ENCODE peak calls at places on chromosome 11, in six cellular contexts. F is A549, G is endothelial cell of umbilical vein, U is GM12878, A is HepG2, E is K562. K is an unnamed sample.

GRCh38 chr11:64648551-64648950 is 57.5 kb downstream of the SLC22A12 start:
- DNase-seq in A (no peak), U (no peak), E (no peak), G (no peak), F (no peak), K (no peak)

GRCh38 chr11:87722756-87723599 is 452.3 kb downstream of the RAB38 start:
- DNase-seq in F (no peak), U (no peak), G (peak; percentile 14), A (peak; percentile 7), E (no peak), K (peak; percentile 60)

GRCh38 chr11:111393585-111393984 is 14.5 kb upstream of the POU2AF1 start:
- DNase-seq in F (no peak), U (no peak), A (peak; percentile 27), G (no peak), E (no peak), K (no peak)

GRCh38 chr11:65506770-65507485 is 8.1 kb downstream of the MALAT1 start:
- DNase-seq in E (no peak), F (no peak), G (peak; percentile 61), U (no peak), A (no peak), K (no peak)

GRCh38 chr11:69878144-69878883 is 59.1 kb upstream of the FGF3 start:
- DNase-seq in G (no peak), A (no peak), E (no peak), F (no peak), U (no peak), K (no peak)

GRCh38 chr11:90840071-90840470 is 617.2 kb upstream of the CHORDC1 start:
- DNase-seq in G (no peak), U (no peak), E (no peak), A (no peak), F (no peak), K (no peak)

GRCh38 chr11:64218628-64219353 is 7.2 kb downstream of the TRPT1 start:
- DNase-seq in F (no peak), A (no peak), G (no peak), U (no peak), E (no peak), K (no peak)

GRCh38 chr11:27282806-27283205 is 80.2 kb downstream of the CCDC34 start:
- DNase-seq in U (no peak), A (no peak), F (no peak), E (peak; percentile 17), G (peak; percentile 71), K (no peak)

GRCh38 chr11:32088117-32088941 is 2.5 kb upstream of the RCN1 start:
- DNase-seq in F (no peak), U (peak; percentile 66), E (peak; percentile 26), G (peak; percentile 89), A (no peak), K (peak; percentile 86)

GRCh38 chr11:22703040-22703439 is 36.6 kb downstream of the GAS2 start:
- DNase-seq in F (peak; percentile 3), E (no peak), A (peak; percentile 88), G (peak; percentile 93), U (peak; percentile 21), K (no peak)

GRCh38 chr11:7673724-7674434 is 579 bp upstream of the CYB5R2 start:
- DNase-seq in G (no peak), U (no peak), F (no peak), A (no peak), E (peak; percentile 62), K (no peak)

GRCh38 chr11:2562181-2562581 is 117.4 kb downstream of the KCNQ1 start:
- DNase-seq in A (peak; percentile 76), F (no peak), U (no peak), G (no peak), E (no peak), K (no peak)

GRCh38 chr11:17543574-17544180 is 539 bp downstream of the USH1C start:
- DNase-seq in U (no peak), F (no peak), E (no peak), A (no peak), G (no peak), K (no peak)

GRCh38 chr11:122732342-122733300 is 77.1 kb downstream of the UBASH3B start:
- DNase-seq in G (peak; percentile 47), E (no peak), U (no peak), F (no peak), A (peak; percentile 43), K (no peak)

GRCh38 chr11:76808158-76808557 is 25.0 kb downstream of the TSKU start:
- DNase-seq in E (no peak), A (no peak), F (no peak), U (no peak), G (no peak), K (no peak)

GRCh38 chr11:10514210-10514609 is 26.8 kb downstream of the RNF141 start:
- DNase-seq in A (no peak), E (no peak), G (peak; percentile 52), U (no peak), F (no peak), K (no peak)

GRCh38 chr11:76789443-76789719 is 6.2 kb downstream of the TSKU start:
- DNase-seq in A (no peak), U (no peak), G (no peak), F (no peak), E (no peak), K (no peak)

GRCh38 chr11:13315517-13316432 is 38.2 kb downstream of the BMAL1 start:
- DNase-seq in A (peak; percentile 16), U (no peak), F (no peak), E (no peak), G (no peak), K (no peak)

GRCh38 chr11:83115992-83116641 is 40.8 kb upstream of the PCF11 start:
- DNase-seq in E (no peak), G (no peak), F (no peak), U (no peak), A (no peak), K (no peak)

GRCh38 chr11:2942872-2943710 is 13.9 kb upstream of the PHLDA2 start:
- DNase-seq in F (no peak), E (no peak), A (no peak), U (no peak), G (no peak), K (no peak)

GRCh38 chr11:134030853-134031252 is 38.0 kb upstream of the JAM3 start:
- DNase-seq in G (no peak), F (no peak), U (no peak), E (peak; percentile 41), A (no peak), K (no peak)

GRCh38 chr11:19679952-19680823 is 32.4 kb upstream of the NAV2 start:
- DNase-seq in G (peak; percentile 98), F (peak; percentile 85), U (no peak), E (no peak), A (no peak), K (no peak)

DNA sequence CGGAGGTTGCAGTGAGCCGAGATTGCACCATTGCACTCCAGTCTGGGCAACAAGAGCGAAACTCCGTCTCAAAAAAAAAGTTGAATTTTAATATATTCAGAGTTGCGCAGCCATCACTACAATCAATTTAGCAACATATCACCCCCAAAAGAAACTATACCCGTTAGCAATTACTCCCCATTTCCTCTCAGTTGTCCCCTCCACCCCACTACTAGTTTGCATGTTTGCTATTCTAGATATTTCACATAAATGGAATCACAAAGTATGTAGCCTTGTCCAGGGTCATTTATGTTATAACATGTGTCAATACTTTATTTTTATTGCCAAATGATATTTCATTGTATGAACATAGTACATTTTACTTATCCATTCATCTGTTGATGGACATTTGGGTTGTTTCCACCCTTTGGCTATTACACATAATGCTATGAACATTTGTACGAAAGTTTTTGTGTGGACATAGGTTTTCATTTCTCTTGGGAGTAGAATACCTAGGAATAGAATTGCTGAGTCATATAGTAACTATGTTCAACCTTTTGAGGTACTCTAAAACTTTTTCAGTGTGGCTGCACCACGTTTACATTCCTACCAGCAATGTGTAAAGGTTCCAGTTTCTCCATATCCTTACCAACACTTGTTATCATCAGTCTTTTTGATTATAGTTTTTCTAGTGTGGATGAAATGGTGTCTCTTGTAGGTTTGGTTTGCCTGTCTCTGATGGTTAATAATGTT is 2.2 kb downstream of the ZNF143 start:
- DNase-seq in E (no peak), A (peak; percentile 32), F (no peak), U (peak; percentile 59), G (no peak), K (peak; percentile 18)
- H3K4me3 ChIP-seq in E (no peak overlapping the region), A (no peak overlapping the region), F (no peak overlapping the region), U (peak overlapping the region; percentile 64), G (no peak overlapping the region), K (no peak overlapping the region)

GRCh38 chr11:9330387-9331384 is 16.3 kb upstream of the TMEM41B start:
- DNase-seq in U (no peak), G (no peak), A (no peak), E (no peak), F (no peak), K (no peak)
- TF ChIP-seq MAX in U (no peak), G (no peak), A (no peak), E (no peak), F (no peak), K (no peak)

GRCh38 chr11:748007-748359 is 719 bp downstream of the TALDO1 start:
- DNase-seq in E (peak; percentile 23), F (no peak), A (no peak), G (no peak), U (no peak), K (peak; percentile 57)
- TF ChIP-seq MYC in E (peak; percentile 59), F (no peak), A (no peak), G (no peak), U (no peak), K (peak; percentile 66)

DNA sequence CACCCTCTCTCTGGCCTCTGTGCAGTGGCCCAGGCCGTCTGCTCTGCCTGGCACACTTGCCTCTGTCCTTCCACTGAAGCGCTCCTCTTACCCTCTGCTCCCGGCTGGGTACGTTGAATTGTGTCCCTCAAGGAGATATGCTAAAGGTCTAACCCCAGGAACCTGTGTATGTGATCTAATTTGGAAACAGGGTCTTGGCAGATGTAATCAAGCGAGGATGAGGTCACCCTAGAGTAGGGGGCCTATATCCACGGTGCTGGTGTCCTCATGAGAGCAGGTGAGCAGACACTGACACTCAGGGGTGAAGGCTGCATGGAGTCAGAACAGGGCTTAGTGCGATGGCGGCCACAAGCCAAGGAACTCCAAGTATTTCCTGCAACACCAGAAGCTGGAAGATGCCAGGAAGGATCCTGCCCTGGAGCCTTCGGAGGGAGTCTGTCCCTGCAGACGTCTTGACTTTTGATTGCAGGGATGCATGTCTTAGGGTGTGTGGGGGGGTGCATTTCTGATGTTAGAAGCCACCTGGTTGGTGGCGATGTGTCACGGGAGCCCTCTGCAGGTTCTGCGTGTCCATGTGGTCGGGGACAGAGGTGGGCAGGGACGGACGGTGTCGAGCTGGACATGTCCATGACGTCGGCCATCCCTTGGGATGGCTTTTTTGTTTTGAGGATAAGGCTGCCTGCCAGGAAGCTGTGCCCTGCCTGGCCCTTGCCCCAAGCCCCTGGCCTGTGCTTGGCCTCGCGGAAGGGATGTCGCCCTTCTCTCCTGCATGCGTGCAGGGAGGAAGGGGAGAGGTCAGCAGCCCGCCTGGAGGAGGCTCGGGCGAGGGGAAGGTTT is 68.6 kb downstream of the LRP5 start:
- DNase-seq in A (no peak), E (no peak), F (peak; percentile 35), G (peak; percentile 55), U (no peak), K (no peak)
- H3K4me3 ChIP-seq in A (no peak overlapping the region), E (no peak overlapping the region), F (no peak overlapping the region), G (no peak overlapping the region), U (no peak overlapping the region), K (no peak overlapping the region)

GRCh38 chr11:4464216-4465159 is 15.4 kb downstream of the OR52K2 start:
- DNase-seq in A (no peak), F (no peak), E (no peak), G (no peak), U (no peak), K (no peak)
- TF ChIP-seq MAX in A (no peak), F (no peak), E (no peak), G (no peak), U (no peak), K (no peak)

GRCh38 chr11:101497292-101497691 is 86.5 kb downstream of the TRPC6 start:
- DNase-seq in E (no peak), A (no peak), G (no peak), U (no peak), F (no peak), K (no peak)
- TF ChIP-seq MYC in E (no peak), A (no peak), G (no peak), U (no peak), F (no peak), K (no peak)

K was measured in NB4.